ENCODE peak calls at places on chromosomes 7 and 10, in five cellular contexts. Z, C, D, B and Y are unnamed samples.

GRCh38 chr7:36264123-36264916 is 111.3 kb downstream of the EEPD1 start:
- DNase-seq in Z (no peak), C (peak), D (no peak), B (peak), Y (no peak)

GRCh38 chr7:6436385-6436685 is 11.4 kb downstream of the DAGLB start:
- DNase-seq in Z (no peak), C (no peak), D (no peak), B (peak), Y (no peak)

GRCh38 chr7:123783820-123784219 is 35.0 kb upstream of the WASL start:
- DNase-seq in Z (no peak), C (no peak), D (no peak), B (no peak), Y (no peak)

GRCh38 chr10:33913194-33913593 is 578.7 kb upstream of the NRP1 start:
- DNase-seq in Z (no peak), C (no peak), D (no peak), B (no peak), Y (no peak)

GRCh38 chr7:134444961-134445315 is 14.0 kb downstream of the AKR1B1 start:
- DNase-seq in Z (no peak), C (peak), D (no peak), B (no peak), Y (no peak)

GRCh38 chr10:15122477-15123030 is 25.4 kb downstream of the RPP38 start:
- DNase-seq in Z (no peak), C (no peak), D (no peak), B (no peak), Y (no peak)

GRCh38 chr10:7945469-7946187 is 108.9 kb upstream of the GATA3 start:
- DNase-seq in Z (no peak), C (peak), D (no peak), B (no peak), Y (no peak)

GRCh38 chr10:79017882-79018550 is 50.8 kb upstream of the ZMIZ1 start:
- DNase-seq in Z (no peak), C (no peak), D (no peak), B (no peak), Y (no peak)

GRCh38 chr10:46557319-46558140 is 1.1 kb upstream of the GPRIN2 start:
- DNase-seq in Z (no peak), C (no peak), D (no peak), B (peak), Y (peak)

GRCh38 chr7:46990761-46991160 is 591.1 kb downstream of the TNS3 start:
- DNase-seq in Z (no peak), C (no peak), D (no peak), B (no peak), Y (no peak)

GRCh38 chr7:135645296-135645904 is 16.9 kb upstream of the STMP1 start:
- DNase-seq in Z (peak), C (peak), D (no peak), B (no peak), Y (no peak)

GRCh38 chr7:7257899-7258692 is 75.8 kb downstream of the C1GALT1 start:
- DNase-seq in Z (no peak), C (no peak), D (no peak), B (no peak), Y (peak)

GRCh38 chr7:138962561-138963270 is 18.5 kb downstream of the KIAA1549 start:
- DNase-seq in Z (no peak), C (peak), D (no peak), B (no peak), Y (no peak)

GRCh38 chr10:21296575-21297355 is 228.7 kb downstream of the SKIDA1 start:
- DNase-seq in Z (no peak), C (no peak), D (no peak), B (no peak), Y (no peak)

GRCh38 chr7:17444151-17444550 is 145.7 kb downstream of the AHR start:
- DNase-seq in Z (no peak), C (no peak), D (no peak), B (no peak), Y (no peak)

GRCh38 chr10:26887611-26888215 is 27.0 kb upstream of the ABI1 start:
- DNase-seq in Z (no peak), C (no peak), D (no peak), B (no peak), Y (no peak)

GRCh38 chr10:45589009-45589408 is 83.6 kb downstream of the ZFAND4 start:
- DNase-seq in Z (no peak), C (no peak), D (no peak), B (no peak), Y (no peak)

GRCh38 chr7:27170494-27170811 is 3.7 kb downstream of the HOXA10 start:
- DNase-seq in Z (no peak), C (no peak), D (no peak), B (no peak), Y (no peak)

GRCh38 chr10:34607894-34608293 is 207.2 kb downstream of the PARD3 start:
- DNase-seq in Z (no peak), C (no peak), D (no peak), B (no peak), Y (no peak)

GRCh38 chr7:135193615-135194081 is 17.7 kb downstream of the WDR91 start:
- DNase-seq in Z (no peak), C (peak), D (no peak), B (no peak), Y (no peak)

GRCh38 chr7:12715372-12716133 is 28.1 kb downstream of the ARL4A start:
- DNase-seq in Z (no peak), C (peak), D (peak), B (no peak), Y (peak)

GRCh38 chr10:43073191-43073590 is 3.7 kb upstream of the RET start:
- DNase-seq in Z (no peak), C (no peak), D (no peak), B (no peak), Y (no peak)

GRCh38 chr7:103937680-103938079 is 51.8 kb downstream of the RELN start:
- DNase-seq in Z (no peak), C (no peak), D (no peak), B (no peak), Y (no peak)

GRCh38 chr10:48468866-48469511 is 135.9 kb downstream of the ARHGAP22 start:
- DNase-seq in Z (no peak), C (no peak), D (no peak), B (peak), Y (no peak)

GRCh38 chr10:128017825-128018224 is 108.4 kb downstream of the MKI67 start:
- DNase-seq in Z (no peak), C (no peak), D (no peak), B (no peak), Y (no peak)

GRCh38 chr7:149799397-149800168 is 26.2 kb upstream of the ZNF467 start:
- DNase-seq in Z (no peak), C (no peak), D (no peak), B (peak), Y (peak)

GRCh38 chr10:68088744-68089143 is 13.7 kb upstream of the HERC4 start:
- DNase-seq in Z (no peak), C (peak), D (no peak), B (no peak), Y (no peak)